ENCODE peak calls at places on chromosomes 3 and 15, in six cellular contexts. X is CD8-positive, alpha-beta T cell; Z is AG04450; S is uterus; T is mucosa of descending colon; W is hepatocyte. R is an unnamed sample.

GRCh38 chr3:43998374-43998840 is 243.3 kb upstream of the TOPAZ1 start:
- DNase-seq in X (no peak), Z (no peak), S (no peak), T (no peak), W (peak), R (no peak)

GRCh38 chr15:60339236-60339635 is 58.5 kb downstream of the ANXA2 start:
- DNase-seq in X (no peak), Z (no peak), S (no peak), T (no peak), W (no peak), R (no peak)

GRCh38 chr15:81575436-81576123 is 201.6 kb upstream of the TMC3 start:
- DNase-seq in X (no peak), Z (no peak), S (no peak), T (no peak), W (peak), R (no peak)

GRCh38 chr15:63348392-63348791 is 33.3 kb downstream of the CA12 start:
- DNase-seq in X (no peak), Z (no peak), S (no peak), T (peak), W (peak), R (no peak)

GRCh38 chr3:47009225-47010049 is 30.0 kb downstream of the NBEAL2 start:
- DNase-seq in X (peak), Z (peak), S (peak), T (peak), W (peak), R (peak)

GRCh38 chr3:138625707-138626365 is 17.3 kb downstream of the FAIM start:
- DNase-seq in X (no peak), Z (peak), S (no peak), T (no peak), W (no peak), R (no peak)

GRCh38 chr3:144770813-144771400 is 799.3 kb downstream of the DIPK2A start:
- DNase-seq in X (no peak), Z (peak), S (no peak), T (no peak), W (peak), R (no peak)

GRCh38 chr3:10631224-10631623 is 125.8 kb upstream of the ATP2B2 start:
- DNase-seq in X (no peak), Z (no peak), S (no peak), T (no peak), W (no peak), R (no peak)

GRCh38 chr15:67148196-67148701 is 82.8 kb downstream of the SMAD3 start:
- DNase-seq in X (no peak), Z (no peak), S (no peak), T (peak), W (peak), R (no peak)

GRCh38 chr15:67149068-67149841 is 83.9 kb downstream of the SMAD3 start:
- DNase-seq in X (no peak), Z (no peak), S (no peak), T (peak), W (no peak), R (no peak)

GRCh38 chr15:67152429-67152828 is 87.0 kb downstream of the SMAD3 start:
- DNase-seq in X (no peak), Z (no peak), S (no peak), T (no peak), W (no peak), R (no peak)

GRCh38 chr15:67147410-67147949 is 82.1 kb downstream of the SMAD3 start:
- DNase-seq in X (no peak), Z (no peak), S (no peak), T (peak), W (no peak), R (no peak)

GRCh38 chr15:67149859-67150824 is 84.7 kb downstream of the SMAD3 start:
- DNase-seq in X (no peak), Z (peak), S (peak), T (peak), W (peak), R (peak)
- H3K4me3 ChIP-seq in X (no peak), Z (peak), S (peak), T (no peak), W (no peak), R (peak)

GRCh38 chr3:73175698-73176097 is 114.2 kb downstream of the EBLN2 start:
- DNase-seq in X (no peak), Z (no peak), S (no peak), T (no peak), W (no peak), R (no peak)

GRCh38 chr3:73177827-73178226 is 116.4 kb downstream of the EBLN2 start:
- DNase-seq in X (no peak), Z (no peak), S (no peak), T (no peak), W (no peak), R (no peak)

DNA sequence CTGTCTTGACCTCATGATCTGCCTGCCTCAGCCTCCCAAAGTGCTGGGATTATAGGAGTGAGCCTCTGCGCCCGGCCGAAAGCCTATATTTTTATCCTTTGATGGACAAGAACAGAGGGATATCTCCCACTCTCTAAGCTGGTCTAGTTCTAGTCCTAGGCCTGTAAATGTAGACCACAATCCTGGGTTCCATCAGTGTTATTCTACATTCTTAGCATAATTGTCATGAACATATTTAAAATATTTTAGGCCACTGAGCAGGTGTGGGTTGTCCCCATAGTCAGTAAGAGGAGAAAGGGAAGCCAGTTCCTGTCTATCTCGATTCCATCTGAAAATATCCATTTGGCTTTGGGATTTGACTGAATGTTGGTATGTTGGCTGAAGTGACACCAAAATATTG is 118.1 kb downstream of the EBLN2 start:
- DNase-seq in X (no peak), Z (no peak), S (no peak), T (no peak), W (no peak), R (no peak)
- TF ChIP-seq CTCF in X (no peak), Z (no peak), S (no peak), T (no peak), W (no peak), R (no peak)

GRCh38 chr15:68795298-68795848 is 25.3 kb downstream of the ANP32A start:
- DNase-seq in X (no peak), Z (no peak), S (peak), T (peak), W (peak), R (no peak)

GRCh38 chr15:68794307-68794706 is 26.4 kb downstream of the ANP32A start:
- DNase-seq in X (no peak), Z (no peak), S (no peak), T (no peak), W (no peak), R (no peak)

GRCh38 chr15:68796576-68796975 is 24.1 kb downstream of the ANP32A start:
- DNase-seq in X (no peak), Z (no peak), S (no peak), T (no peak), W (no peak), R (no peak)

GRCh38 chr15:68793776-68794175 is 26.9 kb downstream of the ANP32A start:
- DNase-seq in X (no peak), Z (no peak), S (no peak), T (no peak), W (no peak), R (no peak)

DNA sequence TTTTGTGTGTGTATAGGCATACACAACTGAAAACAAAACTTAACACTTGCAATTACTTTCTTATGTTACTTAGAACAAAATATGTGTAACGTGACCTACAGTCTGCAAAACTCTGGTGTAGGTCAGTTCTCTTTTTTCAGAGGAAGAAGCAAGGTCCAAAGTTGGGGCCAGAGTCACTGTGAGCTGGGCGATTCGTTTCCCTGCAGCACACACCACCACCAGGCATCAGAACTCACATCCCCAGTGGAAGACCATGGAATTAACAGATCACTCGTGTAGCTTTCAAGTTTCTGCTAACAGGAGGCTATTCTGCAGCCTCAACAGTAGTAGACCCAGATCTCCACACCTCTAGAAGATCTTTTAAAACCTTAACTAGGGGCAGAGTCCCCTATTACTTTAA is 25.8 kb downstream of the ANP32A start:
- DNase-seq in X (no peak), Z (no peak), S (no peak), T (no peak), W (no peak), R (no peak)
- H3K4me3 ChIP-seq in X (no peak), Z (no peak), S (peak), T (no peak), W (no peak), R (no peak)

GRCh38 chr3:56915969-56916586 is 114.3 kb upstream of the ARHGEF3 start:
- DNase-seq in X (peak), Z (no peak), S (peak), T (peak), W (no peak), R (no peak)
- TF ChIP-seq CTCF in X (no peak), Z (no peak), S (no peak), T (no peak), W (no peak), R (no peak)

GRCh38 chr3:87077354-87077753 is 86.4 kb upstream of the VGLL3 start:
- DNase-seq in X (no peak), Z (no peak), S (no peak), T (no peak), W (no peak), R (no peak)

GRCh38 chr3:87082806-87083440 is 92.0 kb upstream of the VGLL3 start:
- DNase-seq in X (no peak), Z (peak), S (peak), T (no peak), W (peak), R (peak)

GRCh38 chr3:87076951-87077350 is 86.0 kb upstream of the VGLL3 start:
- DNase-seq in X (no peak), Z (peak), S (no peak), T (no peak), W (peak), R (no peak)
- H3K4me3 ChIP-seq in X (no peak), Z (no peak), S (no peak), T (no peak), W (no peak), R (no peak)

GRCh38 chr3:66136597-66136996 is 84.2 kb upstream of the SLC25A26 start:
- DNase-seq in X (no peak), Z (no peak), S (no peak), T (no peak), W (no peak), R (no peak)

GRCh38 chr3:66133050-66133757 is 87.6 kb upstream of the SLC25A26 start:
- DNase-seq in X (no peak), Z (peak), S (no peak), T (no peak), W (no peak), R (no peak)

GRCh38 chr3:66138336-66139234 is 82.2 kb upstream of the SLC25A26 start:
- DNase-seq in X (no peak), Z (no peak), S (peak), T (no peak), W (peak), R (peak)

GRCh38 chr3:66128623-66129022 is 89.9 kb upstream of the MAGI1 start:
- DNase-seq in X (no peak), Z (no peak), S (no peak), T (no peak), W (no peak), R (no peak)

DNA sequence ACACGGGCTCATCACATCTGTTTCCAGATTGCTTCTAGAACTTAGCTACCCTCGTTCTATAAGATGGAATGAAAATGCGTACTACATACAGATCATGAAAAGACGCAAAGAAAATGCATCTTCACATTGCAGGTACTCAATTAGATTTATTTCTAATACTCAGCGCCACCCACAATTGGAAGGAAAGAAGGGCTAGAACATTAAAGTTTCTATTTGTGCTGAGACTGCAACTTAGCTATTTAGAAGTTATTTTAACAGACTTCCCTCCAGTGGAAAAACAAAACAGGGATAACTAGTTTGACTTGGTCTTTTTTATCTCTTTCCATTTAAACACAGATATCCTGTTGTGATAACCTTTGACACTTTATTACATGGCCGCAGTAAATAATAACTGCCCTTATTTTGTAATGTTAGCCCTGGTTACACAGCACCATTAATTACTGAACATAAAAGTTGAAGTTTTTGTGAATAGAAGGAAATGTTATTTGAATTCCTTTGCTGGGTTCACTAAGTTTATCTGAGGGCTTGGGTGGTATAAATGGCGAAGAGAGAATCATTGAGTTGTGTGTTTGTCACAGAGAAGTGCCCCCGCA is 86.9 kb upstream of the SLC25A26 start:
- DNase-seq in X (no peak), Z (no peak), S (no peak), T (no peak), W (no peak), R (no peak)
- TF ChIP-seq CTCF in X (no peak), Z (no peak), S (no peak), T (no peak), W (no peak), R (no peak)